ENCODE peak calls at places on chromosome 13, in four cellular contexts. X, F, Y and Q are unnamed samples.

GRCh38 chr13:26390203-26390602 is 136.3 kb downstream of the CDK8 start:
- DNase-seq in X (no peak), F (no peak), Y (no peak), Q (no peak)

GRCh38 chr13:105442941-105443340 is 1092.5 kb downstream of the EFNB2 start:
- DNase-seq in Y (peak), F (no peak), X (peak), Q (no peak)

GRCh38 chr13:73593199-73593765 is 534.5 kb downstream of the KLF5 start:
- DNase-seq in Y (no peak), X (no peak), F (no peak), Q (no peak)

GRCh38 chr13:98265669-98266551 is 88.8 kb upstream of the RNF113B start:
- DNase-seq in X (no peak), Y (no peak), F (no peak), Q (no peak)

GRCh38 chr13:107005577-107005976 is 437.6 kb upstream of the ARGLU1 start:
- DNase-seq in Y (no peak), F (no peak), X (no peak), Q (no peak)

GRCh38 chr13:66532146-66532545 is 698.0 kb downstream of the PCDH9 start:
- DNase-seq in Y (no peak), X (no peak), F (no peak), Q (no peak)

GRCh38 chr13:87094646-87095045 is 576.5 kb upstream of the SLITRK5 start:
- DNase-seq in F (no peak), Y (no peak), X (peak), Q (no peak)

GRCh38 chr13:44436589-44437337 is 63.1 kb downstream of the SERP2 start:
- DNase-seq in X (peak), Y (peak), F (peak), Q (peak)

GRCh38 chr13:48586591-48587103 is 53.8 kb upstream of the RCBTB2 start:
- DNase-seq in X (no peak), F (no peak), Y (peak), Q (no peak)

GRCh38 chr13:70893832-70894231 is 785.6 kb upstream of the KLHL1 start:
- DNase-seq in Y (no peak), X (no peak), F (no peak), Q (no peak)

GRCh38 chr13:44313674-44314073 is 60.0 kb upstream of the SERP2 start:
- DNase-seq in Y (no peak), F (no peak), X (peak), Q (no peak)

GRCh38 chr13:114015608-114016295 is 41.9 kb upstream of the C13orf46 start:
- DNase-seq in Y (no peak), F (peak), X (peak), Q (no peak)

GRCh38 chr13:71210861-71211260 is 656.1 kb downstream of the DACH1 start:
- DNase-seq in X (no peak), F (no peak), Y (no peak), Q (no peak)

GRCh38 chr13:93169980-93170379 is 56.6 kb upstream of the GPC6 start:
- DNase-seq in Y (no peak), F (no peak), X (peak), Q (no peak)

GRCh38 chr13:95641961-95642621 is 2.4 kb downstream of the DZIP1 start:
- DNase-seq in F (peak), X (peak), Y (peak), Q (no peak)

GRCh38 chr13:20475927-20476691 is 49.5 kb downstream of the CRYL1 start:
- DNase-seq in Y (no peak), X (no peak), F (peak), Q (peak)

GRCh38 chr13:41268764-41269163 is 5.4 kb upstream of the MTRF1 start:
- DNase-seq in F (no peak), X (peak), Y (no peak), Q (no peak)

GRCh38 chr13:26498524-26499208 is 58.8 kb upstream of the WASF3 start:
- DNase-seq in X (peak), Y (no peak), F (no peak), Q (no peak)

GRCh38 chr13:81568824-81569223 is 1227.9 kb upstream of the SPRY2 start:
- DNase-seq in F (no peak), Y (no peak), X (no peak), Q (no peak)

GRCh38 chr13:45851171-45851889 is at the start of gene SIAH3:
- DNase-seq in F (peak), X (peak), Y (no peak), Q (no peak)

GRCh38 chr13:38395505-38395803 is 45.8 kb downstream of the UFM1 start:
- DNase-seq in F (no peak), Y (no peak), X (peak), Q (no peak)

GRCh38 chr13:45413826-45414312 is 4.3 kb downstream of the SLC25A30 start:
- DNase-seq in X (no peak), F (no peak), Y (no peak), Q (no peak)

GRCh38 chr13:51912511-51913225 is 50.9 kb downstream of the CCDC70 start:
- DNase-seq in F (no peak), Y (no peak), X (no peak), Q (no peak)

GRCh38 chr13:27055501-27055900 is 116.1 kb downstream of the USP12 start:
- DNase-seq in Y (no peak), X (no peak), F (no peak), Q (no peak)

GRCh38 chr13:46213242-46213641 is 1.5 kb downstream of the LRRC63 start:
- DNase-seq in X (peak), Y (no peak), F (no peak), Q (no peak)